ENCODE peak calls at places on chromosomes 13 and 19, in nine cellular contexts. U is neural progenitor cell, C is esophagus muscularis mucosa, Z is AG04450, M is fibroblast of mammary gland, O is IMR-90, A is lower leg skin, T is mucosa of descending colon, H is pancreas. F is an unnamed sample.

GRCh38 chr13:84352946-84353345 is 470.7 kb upstream of the SLITRK1 start:
- DNase-seq in Z (no peak), M (no peak), C (no peak), U (no peak), H (no peak), O (no peak), T (no peak), A (no peak), F (no peak)

GRCh38 chr13:111367340-111367739 is 46.9 kb downstream of the TEX29 start:
- DNase-seq in Z (no peak), U (no peak), H (no peak), A (no peak), T (no peak), O (no peak), M (no peak), C (peak), F (no peak)

GRCh38 chr13:85771856-85772255 is 27.4 kb downstream of the SLITRK6 start:
- DNase-seq in H (no peak), A (no peak), U (no peak), C (no peak), O (peak), T (no peak), M (no peak), Z (no peak), F (no peak)

GRCh38 chr13:95480131-95480545 is 72.4 kb upstream of the CLDN10 start:
- DNase-seq in U (no peak), A (peak), C (no peak), H (no peak), O (no peak), Z (no peak), T (no peak), M (peak), F (no peak)

GRCh38 chr13:101292711-101293110 is 123.6 kb downstream of the NALCN start:
- DNase-seq in Z (no peak), H (no peak), A (no peak), C (no peak), T (no peak), O (peak), M (no peak), U (no peak), F (no peak)

GRCh38 chr19:42242071-42242511 is 311 bp downstream of the GSK3A start:
- DNase-seq in C (no peak), A (peak), M (no peak), U (no peak), Z (no peak), H (peak), T (peak), O (no peak), F (no peak)

GRCh38 chr19:5153601-5154128 is 184.8 kb downstream of the KDM4B start:
- DNase-seq in T (no peak), M (no peak), C (no peak), H (peak), O (no peak), Z (no peak), A (no peak), U (no peak), F (no peak)

GRCh38 chr13:104460553-104460952 is 1394.3 kb upstream of the SLC10A2 start:
- DNase-seq in C (no peak), M (peak), T (no peak), H (no peak), O (no peak), Z (no peak), A (no peak), U (no peak), F (no peak)

GRCh38 chr13:112215871-112216270 is 148.9 kb downstream of the SOX1 start:
- DNase-seq in Z (no peak), T (no peak), O (no peak), A (no peak), U (no peak), M (no peak), C (no peak), H (no peak), F (no peak)

GRCh38 chr19:45404557-45405434 is at the start of gene PPP1R13L:
- DNase-seq in U (peak), A (peak), C (no peak), Z (no peak), H (peak), O (peak), T (peak), M (peak), F (no peak)

GRCh38 chr13:20658451-20658850 is 45.0 kb upstream of the IL17D start:
- DNase-seq in O (no peak), U (no peak), A (no peak), Z (no peak), C (no peak), M (peak), T (no peak), H (no peak), F (no peak)

GRCh38 chr19:36008336-36008978 is at the start of gene SYNE4:
- DNase-seq in T (peak), Z (no peak), U (peak), C (no peak), H (peak), A (no peak), O (no peak), M (no peak), F (no peak)

GRCh38 chr13:112172641-112173171 is 105.8 kb downstream of the SOX1 start:
- DNase-seq in O (no peak), Z (no peak), T (no peak), C (no peak), A (no peak), M (no peak), H (no peak), U (peak), F (no peak)

GRCh38 chr19:29378543-29379105 is 147.2 kb upstream of the VSTM2B start:
- DNase-seq in M (no peak), H (no peak), Z (no peak), T (no peak), A (peak), C (peak), U (no peak), O (no peak), F (no peak)

GRCh38 chr19:4068058-4068966 is 1.6 kb upstream of the ZBTB7A start:
- DNase-seq in T (peak), O (no peak), C (no peak), M (no peak), U (no peak), Z (no peak), A (no peak), H (no peak), F (no peak)

GRCh38 chr13:90954605-90955004 is 392.9 kb upstream of the MIR17HG start:
- DNase-seq in Z (no peak), M (no peak), O (no peak), T (no peak), C (no peak), U (no peak), A (no peak), H (no peak), F (no peak)

GRCh38 chr13:95552208-95552538 is 347 bp upstream of the CLDN10 start:
- DNase-seq in T (no peak), U (no peak), A (no peak), M (no peak), O (no peak), C (no peak), H (no peak), Z (no peak), F (no peak)

GRCh38 chr13:77196052-77196618 is 130.8 kb downstream of the MYCBP2 start:
- DNase-seq in A (no peak), U (peak), O (no peak), H (no peak), T (no peak), C (no peak), Z (no peak), M (no peak), F (no peak)

GRCh38 chr19:37986048-37986750 is 79.2 kb downstream of the SIPA1L3 start:
- DNase-seq in U (no peak), M (no peak), O (no peak), H (no peak), C (no peak), Z (no peak), A (no peak), T (no peak), F (no peak)

GRCh38 chr19:18439025-18439909 is 1.3 kb upstream of the ISYNA1 start:
- DNase-seq in Z (no peak), U (peak), H (no peak), M (peak), O (peak), T (no peak), C (no peak), A (no peak), F (no peak)
- TF ChIP-seq CTCF in Z (peak), U (peak), H (no peak), M (no peak), O (peak), T (no peak), C (no peak), A (no peak), F (no peak)

DNA sequence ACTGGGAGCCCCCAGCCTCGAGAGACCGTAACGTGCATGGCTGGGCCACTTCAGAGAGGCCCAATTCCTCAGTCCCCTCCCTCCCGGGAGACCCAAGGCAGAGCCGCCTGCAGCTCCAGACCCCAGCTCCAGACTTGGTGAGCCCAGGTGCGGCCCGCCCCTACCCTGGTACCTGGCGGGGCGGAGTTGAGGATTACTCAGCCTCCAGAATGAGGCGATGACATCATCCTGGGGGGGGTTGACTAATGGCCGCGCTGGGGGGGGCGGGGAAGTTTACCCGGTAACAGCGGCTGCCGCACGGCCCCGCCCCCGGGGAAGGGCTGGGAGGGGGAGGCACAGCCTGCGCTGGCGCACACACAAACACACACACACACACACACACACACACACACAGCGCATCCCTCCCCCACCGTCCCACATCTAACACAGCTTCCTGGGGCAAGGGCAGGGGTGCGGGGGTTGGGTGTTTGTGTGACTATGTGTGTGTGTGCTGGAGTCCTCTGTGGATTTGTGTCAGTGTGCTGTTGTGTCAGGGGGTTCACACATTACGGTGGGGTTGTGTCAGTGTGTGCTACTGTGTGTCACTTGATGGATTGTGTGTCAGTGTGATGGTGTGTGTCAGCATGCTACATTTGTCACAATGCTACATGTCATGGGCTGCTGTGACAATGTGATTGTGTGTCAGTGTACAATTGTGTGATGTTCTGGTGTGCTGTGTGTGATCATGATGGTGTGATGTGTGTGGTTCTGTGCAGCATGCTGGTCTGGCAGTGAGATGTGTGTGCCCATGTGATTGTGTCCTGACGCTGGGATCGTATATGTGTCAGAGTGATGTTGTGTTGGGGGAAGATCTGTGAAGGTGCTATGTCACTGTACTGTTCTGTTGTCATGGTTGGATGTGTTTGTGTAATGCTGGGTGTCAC is 10.3 kb upstream of the BBC3 start:
- DNase-seq in T (peak), H (peak), C (no peak), M (peak), A (peak), O (peak), U (peak), Z (no peak), F (no peak)
- H3K4me3 ChIP-seq in T (no peak), H (no peak), C (no peak), M (no peak), A (no peak), O (no peak), U (no peak), Z (peak), F (peak)

GRCh38 chr13:114080739-114081561 is 51.5 kb downstream of the RASA3 start:
- DNase-seq in M (no peak), T (no peak), C (no peak), A (no peak), O (no peak), Z (no peak), H (peak), U (no peak), F (no peak)

GRCh38 chr13:114078501-114079451 is 53.6 kb downstream of the RASA3 start:
- DNase-seq in H (peak), A (no peak), U (no peak), O (peak), T (peak), C (no peak), Z (no peak), M (peak), F (no peak)

GRCh38 chr13:114082849-114083645 is 49.4 kb downstream of the RASA3 start:
- DNase-seq in C (no peak), U (no peak), M (peak), A (no peak), T (no peak), O (no peak), H (no peak), Z (no peak), F (no peak)

GRCh38 chr13:114079601-114080536 is 52.6 kb downstream of the RASA3 start:
- DNase-seq in M (no peak), O (no peak), T (no peak), Z (no peak), A (no peak), U (no peak), C (no peak), H (peak), F (no peak)

DNA sequence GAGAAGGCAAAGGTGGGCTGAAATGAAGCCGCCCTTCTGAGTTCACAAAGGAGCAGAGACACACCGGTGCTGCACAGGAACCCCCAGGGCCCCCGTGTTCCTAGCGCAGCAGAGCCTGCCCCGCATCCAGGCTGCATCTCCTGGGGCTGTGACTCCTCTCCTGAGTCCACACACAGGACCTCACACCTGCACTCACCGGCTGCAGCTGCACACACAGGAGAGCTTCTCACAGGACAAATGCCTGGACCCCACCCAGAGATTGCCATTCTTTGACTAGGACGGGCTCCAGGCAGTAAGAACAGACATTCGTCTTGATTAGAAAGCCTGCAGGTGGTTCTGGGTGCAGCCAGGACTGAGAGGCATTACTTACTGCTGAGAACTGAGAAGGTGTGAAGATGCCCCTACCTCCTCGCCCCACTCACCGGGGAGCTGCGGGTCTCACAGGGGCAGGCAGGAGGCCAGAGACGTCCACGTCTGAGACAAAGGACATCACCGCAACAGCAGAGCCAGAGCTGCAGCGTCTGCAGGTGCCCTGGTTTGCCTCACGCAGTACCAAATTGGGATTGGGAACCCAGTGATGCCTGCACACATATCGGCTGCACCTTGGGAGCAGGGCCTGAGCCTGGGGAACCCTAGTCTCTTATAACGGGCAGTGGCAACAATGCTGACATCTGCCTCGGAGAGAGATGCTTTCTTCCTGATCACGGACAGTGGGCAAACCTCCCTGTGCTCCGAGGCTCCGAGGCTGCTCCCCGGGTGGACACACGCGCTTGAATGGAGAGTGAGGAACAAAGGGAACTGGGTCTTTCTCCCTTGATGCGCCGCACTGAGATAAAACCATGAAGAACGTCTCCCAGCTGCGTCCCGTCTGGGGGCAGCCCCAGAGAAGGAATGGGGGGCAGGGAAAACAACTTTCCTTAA is 50.4 kb downstream of the RASA3 start:
- DNase-seq in M (no peak), A (no peak), T (no peak), O (no peak), H (peak), Z (no peak), C (no peak), U (peak), F (no peak)
- TF ChIP-seq CTCF in M (no peak), A (no peak), T (no peak), O (no peak), H (no peak), Z (no peak), C (no peak), U (no peak), F (no peak)

GRCh38 chr19:2722541-2723344 is 1.6 kb upstream of the DIRAS1 start:
- DNase-seq in Z (no peak), U (no peak), M (peak), C (no peak), A (no peak), H (peak), T (no peak), O (peak), F (no peak)
- H3K4me3 ChIP-seq in Z (no peak), U (no peak), M (no peak), C (peak), A (no peak), H (no peak), T (no peak), O (no peak), F (no peak)

GRCh38 chr13:98563071-98563470 is 13.8 kb downstream of the STK24 start:
- DNase-seq in C (no peak), A (no peak), T (no peak), U (no peak), H (no peak), Z (no peak), M (no peak), O (no peak), F (no peak)

GRCh38 chr13:98557934-98558630 is 18.8 kb downstream of the STK24 start:
- DNase-seq in H (no peak), U (no peak), O (peak), C (no peak), T (no peak), M (peak), A (no peak), Z (no peak), F (no peak)

GRCh38 chr13:98556417-98556816 is 20.5 kb downstream of the STK24 start:
- DNase-seq in U (no peak), C (no peak), H (no peak), A (no peak), T (no peak), O (no peak), Z (no peak), M (no peak), F (no peak)

GRCh38 chr13:98556968-98557591 is 19.8 kb downstream of the STK24 start:
- DNase-seq in M (no peak), H (no peak), O (peak), Z (no peak), U (no peak), T (no peak), A (no peak), C (no peak), F (no peak)
- TF ChIP-seq CTCF in M (no peak), H (peak), O (no peak), Z (no peak), U (no peak), T (no peak), A (no peak), C (no peak), F (peak)

F was measured in AG09309.